ENCODE peak calls at places on chromosomes 6 and 20, in seven cellular contexts. P, Y, J, N, E, A and B are unnamed samples.

GRCh38 chr6:100464910-100465700 is at the start of gene SIM1:
- DNase-seq in P (no peak), Y (no peak), J (peak), N (no peak), E (no peak), A (peak), B (peak)

GRCh38 chr20:14919473-14920157 is 582.2 kb upstream of the FLRT3 start:
- DNase-seq in P (no peak), Y (no peak), J (no peak), N (no peak), E (peak), A (no peak), B (peak)

GRCh38 chr6:167351656-167352354 is 26.9 kb downstream of the TTLL2 start:
- DNase-seq in P (no peak), Y (no peak), J (no peak), N (no peak), E (no peak), A (no peak), B (no peak)

GRCh38 chr6:124669713-124670480 is 292.3 kb upstream of the RNF217 start:
- DNase-seq in P (peak), Y (no peak), J (no peak), N (no peak), E (no peak), A (no peak), B (no peak)

GRCh38 chr20:63026582-63027424 is 20.0 kb upstream of the BHLHE23 start:
- DNase-seq in P (no peak), Y (no peak), J (no peak), N (no peak), E (no peak), A (no peak), B (no peak)

GRCh38 chr6:95203153-95203754 is 374.1 kb upstream of the MANEA start:
- DNase-seq in P (peak), Y (no peak), J (peak), N (peak), E (peak), A (peak), B (peak)

GRCh38 chr6:3500262-3501001 is 43.6 kb upstream of the SLC22A23 start:
- DNase-seq in P (peak), Y (no peak), J (no peak), N (no peak), E (no peak), A (no peak), B (no peak)

GRCh38 chr6:82196159-82196558 is 51.4 kb downstream of the IBTK start:
- DNase-seq in P (no peak), Y (no peak), J (no peak), N (no peak), E (no peak), A (no peak), B (no peak)

GRCh38 chr6:53056273-53056672 is 8.9 kb upstream of the FBXO9 start:
- DNase-seq in P (no peak), Y (no peak), J (no peak), N (no peak), E (no peak), A (no peak), B (no peak)

GRCh38 chr6:71404967-71405278 is 116.3 kb downstream of the OGFRL1 start:
- DNase-seq in P (no peak), Y (no peak), J (no peak), N (no peak), E (no peak), A (no peak), B (no peak)

GRCh38 chr20:12072945-12073245 is 155.2 kb downstream of the BTBD3 start:
- DNase-seq in P (no peak), Y (no peak), J (no peak), N (no peak), E (no peak), A (no peak), B (no peak)

GRCh38 chr6:158061361-158061708 is 79.7 kb downstream of the SYNJ2 start:
- DNase-seq in P (no peak), Y (no peak), J (no peak), N (no peak), E (peak), A (no peak), B (no peak)

GRCh38 chr20:11813106-11813890 is 104.4 kb upstream of the BTBD3 start:
- DNase-seq in P (no peak), Y (no peak), J (no peak), N (no peak), E (no peak), A (no peak), B (no peak)

GRCh38 chr6:30443657-30444450 is 45.5 kb upstream of the HLA-E start:
- DNase-seq in P (peak), Y (no peak), J (peak), N (no peak), E (no peak), A (no peak), B (no peak)

GRCh38 chr20:21396045-21396893 is 1.1 kb downstream of the NKX2-4 start:
- DNase-seq in P (no peak), Y (no peak), J (no peak), N (no peak), E (no peak), A (no peak), B (no peak)

GRCh38 chr6:12911387-12911960 is 194.9 kb downstream of the PHACTR1 start:
- DNase-seq in P (peak), Y (no peak), J (peak), N (no peak), E (peak), A (peak), B (no peak)

GRCh38 chr20:39853664-39854063 is 835.4 kb downstream of the MAFB start:
- DNase-seq in P (no peak), Y (no peak), J (no peak), N (no peak), E (no peak), A (no peak), B (peak)

GRCh38 chr6:90078513-90079289 is 184.4 kb downstream of the GJA10 start:
- DNase-seq in P (no peak), Y (peak), J (peak), N (peak), E (no peak), A (no peak), B (no peak)

GRCh38 chr6:166957087-166957804 is 896 bp upstream of the RNASET2 start:
- DNase-seq in P (peak), Y (peak), J (peak), N (peak), E (peak), A (no peak), B (no peak)

GRCh38 chr6:4802312-4802935 is 26.2 kb downstream of the CDYL start:
- DNase-seq in P (no peak), Y (no peak), J (no peak), N (no peak), E (no peak), A (no peak), B (no peak)

GRCh38 chr6:37516076-37516919 is 16.6 kb upstream of the CCDC167 start:
- DNase-seq in P (no peak), Y (peak), J (peak), N (peak), E (peak), A (no peak), B (no peak)

GRCh38 chr20:61532736-61533135 is 280.7 kb downstream of the CDH4 start:
- DNase-seq in P (no peak), Y (no peak), J (no peak), N (no peak), E (no peak), A (no peak), B (no peak)

GRCh38 chr20:54103067-54103761 is 32.8 kb upstream of the BCAS1 start:
- DNase-seq in P (peak), Y (peak), J (peak), N (peak), E (peak), A (peak), B (peak)

GRCh38 chr6:11952291-11952690 is 59.8 kb upstream of the HIVEP1 start:
- DNase-seq in P (no peak), Y (no peak), J (no peak), N (no peak), E (no peak), A (no peak), B (no peak)

GRCh38 chr20:54382419-54382818 is 93.0 kb upstream of the DOK5 start:
- DNase-seq in P (no peak), Y (no peak), J (no peak), N (no peak), E (no peak), A (no peak), B (no peak)

GRCh38 chr6:157893238-157893637 is 70.2 kb downstream of the SNX9 start:
- DNase-seq in P (no peak), Y (peak), J (no peak), N (no peak), E (no peak), A (no peak), B (no peak)

GRCh38 chr6:111482236-111482958 is 621 bp downstream of the REV3L start:
- DNase-seq in P (peak), Y (peak), J (peak), N (peak), E (peak), A (no peak), B (no peak)